ENCODE peak calls at places on chromosome 20, in seven cellular contexts. V is heart right ventricle; G is tibial nerve; I is Panc1; K is CD8-positive, alpha-beta T cell; J is body of pancreas; U is breast epithelium. B is an unnamed sample. For H3K36me3 and H3K27me3, the result is how much of the 10 kb centered on the place peaks cover.

GRCh38 chr20:11849270-11849920 is 68.3 kb upstream of the BTBD3 start:
- DNase-seq in V (no peak), G (no peak), I (no peak), K (no peak), J (no peak), U (no peak), B (no peak)

GRCh38 chr20:50151034-50151743 is 2.3 kb downstream of the PEDS1 start:
- DNase-seq in V (no peak), G (no peak), I (no peak), K (no peak), J (peak), U (no peak), B (no peak)

GRCh38 chr20:64232794-64233193 is 22.8 kb upstream of the PCMTD2 start:
- DNase-seq in V (peak), G (no peak), I (no peak), K (no peak), J (peak), U (no peak), B (no peak)

GRCh38 chr20:4681971-4682370 is 39.7 kb upstream of the PRND start:
- DNase-seq in V (no peak), G (no peak), I (no peak), K (no peak), J (no peak), U (no peak), B (no peak)

GRCh38 chr20:64184795-64185194 is 20.5 kb downstream of the MYT1 start:
- DNase-seq in V (no peak), G (no peak), I (no peak), K (no peak), J (no peak), U (no peak), B (no peak)

GRCh38 chr20:32585011-32585518 is at the start of gene NOL4L:
- DNase-seq in V (no peak), G (no peak), I (no peak), K (peak), J (no peak), U (no peak), B (no peak)

GRCh38 chr20:56628015-56628872 is 862 bp upstream of the TFAP2C start:
- DNase-seq in V (no peak), G (no peak), I (no peak), K (no peak), J (peak), U (no peak), B (no peak)

GRCh38 chr20:44424039-44424495 is 51.6 kb upstream of the TTPAL start:
- DNase-seq in V (no peak), G (no peak), I (no peak), K (no peak), J (no peak), U (no peak), B (no peak)

GRCh38 chr20:41234546-41234945 is 83.0 kb downstream of the ZHX3 start:
- DNase-seq in V (peak), G (no peak), I (no peak), K (no peak), J (no peak), U (no peak), B (no peak)

GRCh38 chr20:44651507-44652373 is at the start of gene ADA:
- DNase-seq in V (peak), G (no peak), I (no peak), K (peak), J (peak), U (no peak), B (no peak)

GRCh38 chr20:16530201-16530681 is 43.0 kb downstream of the KIF16B start:
- DNase-seq in V (no peak), G (no peak), I (peak), K (no peak), J (no peak), U (no peak), B (no peak)

GRCh38 chr20:58882704-58883089 is 30.2 kb downstream of the GNAS start:
- DNase-seq in V (no peak), G (no peak), I (no peak), K (no peak), J (no peak), U (no peak), B (no peak)

GRCh38 chr20:17439897-17440296 is 91.3 kb downstream of the BFSP1 start:
- DNase-seq in V (no peak), G (no peak), I (no peak), K (no peak), J (no peak), U (no peak), B (no peak)

GRCh38 chr20:51526105-51526470 is 16.4 kb downstream of the NFATC2 start:
- DNase-seq in V (no peak), G (no peak), I (no peak), K (no peak), J (no peak), U (no peak), B (no peak)
- H3K4me3 ChIP-seq in V (peak), G (no peak), I (no peak), K (peak), J (no peak), U (no peak), B (no peak)

DNA sequence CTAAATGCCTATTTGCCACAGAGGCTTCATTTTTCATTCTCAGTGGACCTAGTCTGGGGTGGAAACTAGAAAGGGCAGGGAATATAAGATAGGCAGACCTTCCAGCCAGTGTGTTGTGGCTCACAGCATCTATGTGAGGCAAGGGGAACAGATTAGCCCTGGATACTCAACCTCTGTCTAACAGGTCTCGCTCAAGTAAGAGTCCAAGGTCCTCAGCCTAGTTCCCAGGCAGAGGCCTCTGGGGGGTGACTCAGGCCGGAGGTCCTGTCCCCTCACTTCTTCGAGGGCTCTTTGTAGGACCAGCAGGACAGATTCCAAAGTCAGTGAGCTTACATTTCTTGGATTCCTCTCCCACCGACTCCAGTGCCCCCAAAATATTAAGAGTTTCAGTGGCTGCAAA is 106.6 kb downstream of the ZMYND8 start:
- DNase-seq in V (no peak), G (no peak), I (no peak), K (no peak), J (no peak), U (no peak), B (no peak)
- H3K36me3 ChIP-seq in V (half or more), G (under half), I (under half), K (half or more), J (under half), U (under half), B (under half)

GRCh38 chr20:48827880-48828733 is at the start of gene PREX1:
- DNase-seq in V (peak), G (peak), I (no peak), K (peak), J (peak), U (peak), B (no peak)
- H3K27me3 ChIP-seq in V (under half), G (under half), I (under half), K (under half), J (under half), U (under half), B (under half)

GRCh38 chr20:51958636-51959542 is 156.6 kb upstream of the SALL4 start:
- DNase-seq in V (no peak), G (no peak), I (no peak), K (no peak), J (no peak), U (no peak), B (no peak)
- H3K4me3 ChIP-seq in V (no peak), G (no peak), I (no peak), K (no peak), J (no peak), U (no peak), B (no peak)

DNA sequence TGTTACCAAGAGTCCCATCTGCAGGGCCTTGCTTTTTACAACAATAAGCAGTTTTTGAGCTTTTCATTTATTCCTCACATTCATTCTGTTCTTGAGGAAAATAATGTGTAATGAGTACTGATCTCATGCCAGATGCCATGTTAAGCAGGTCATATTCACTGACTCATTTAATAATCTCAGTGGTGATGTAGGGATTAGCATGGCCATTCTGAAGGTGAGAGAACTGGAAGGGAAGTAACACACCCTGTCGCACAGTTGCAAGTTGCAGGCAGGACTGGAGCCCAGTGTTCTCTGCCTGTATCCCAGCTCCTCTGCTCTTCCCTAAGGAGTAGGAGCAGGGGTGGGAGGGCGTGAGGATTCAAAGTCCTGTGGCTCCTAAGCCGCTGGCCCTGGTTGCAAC is 5.6 kb downstream of the PCIF1 start:
- DNase-seq in V (no peak), G (no peak), I (no peak), K (no peak), J (no peak), U (no peak), B (no peak)
- H3K36me3 ChIP-seq in V (half or more), G (under half), I (under half), K (half or more), J (under half), U (under half), B (under half)

GRCh38 chr20:61292391-61292790 is 40.3 kb downstream of the CDH4 start:
- DNase-seq in V (no peak), G (no peak), I (no peak), K (no peak), J (no peak), U (no peak), B (no peak)

GRCh38 chr20:61291166-61291829 is 39.2 kb downstream of the CDH4 start:
- DNase-seq in V (no peak), G (no peak), I (no peak), K (no peak), J (no peak), U (no peak), B (no peak)

GRCh38 chr20:61292821-61293612 is 41.0 kb downstream of the CDH4 start:
- DNase-seq in V (no peak), G (no peak), I (no peak), K (no peak), J (no peak), U (no peak), B (no peak)

GRCh38 chr20:61289166-61289565 is 37.1 kb downstream of the CDH4 start:
- DNase-seq in V (no peak), G (no peak), I (no peak), K (no peak), J (no peak), U (no peak), B (no peak)

GRCh38 chr20:61290721-61291120 is 38.7 kb downstream of the CDH4 start:
- DNase-seq in V (no peak), G (no peak), I (no peak), K (no peak), J (no peak), U (no peak), B (no peak)
- H3K27me3 ChIP-seq in V (under half), G (under half), I (under half), K (under half), J (under half), U (under half), B (under half)

GRCh38 chr20:1184260-1184637 is 532 bp downstream of the TMEM74B start:
- DNase-seq in V (no peak), G (no peak), I (no peak), K (no peak), J (no peak), U (no peak), B (no peak)

GRCh38 chr20:1185316-1185741 is 548 bp upstream of the TMEM74B start:
- DNase-seq in V (no peak), G (no peak), I (no peak), K (no peak), J (no peak), U (no peak), B (no peak)

GRCh38 chr20:1185781-1186334 is 1.1 kb upstream of the TMEM74B start:
- DNase-seq in V (peak), G (no peak), I (no peak), K (no peak), J (peak), U (no peak), B (no peak)

GRCh38 chr20:1183153-1183552 is 1.6 kb downstream of the TMEM74B start:
- DNase-seq in V (no peak), G (no peak), I (no peak), K (no peak), J (no peak), U (no peak), B (no peak)

GRCh38 chr20:1184638-1185315 is at the start of gene TMEM74B:
- DNase-seq in V (no peak), G (no peak), I (no peak), K (no peak), J (no peak), U (no peak), B (no peak)
- H3K4me3 ChIP-seq in V (peak), G (peak), I (peak), K (no peak), J (peak), U (peak), B (peak)

GRCh38 chr20:9390441-9390840 is 123.9 kb upstream of the LAMP5 start:
- DNase-seq in V (no peak), G (no peak), I (no peak), K (no peak), J (no peak), U (no peak), B (no peak)
- H3K36me3 ChIP-seq in V (half or more), G (under half), I (under half), K (under half), J (under half), U (under half), B (under half)

DNA sequence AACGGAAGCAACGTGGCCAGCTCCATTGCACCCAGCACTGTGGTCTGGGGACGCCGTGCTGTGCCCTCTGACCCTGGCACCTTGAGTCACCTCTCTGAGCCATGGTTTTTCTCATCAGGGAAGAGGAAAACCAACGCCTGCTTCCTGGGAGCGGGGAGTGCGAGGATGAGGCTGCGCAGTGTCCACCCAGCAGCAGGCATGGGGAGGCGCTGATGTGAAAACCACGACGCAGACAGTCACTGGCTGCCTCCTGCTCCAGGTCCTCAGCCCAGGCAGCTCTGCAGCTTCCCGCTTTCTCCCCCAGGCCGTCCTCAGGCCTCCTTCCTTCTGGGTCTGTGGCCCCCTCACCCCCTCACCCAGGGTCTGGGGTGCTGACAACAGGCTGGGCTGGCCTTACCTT is 14.0 kb downstream of the GATA5 start:
- DNase-seq in V (no peak), G (no peak), I (no peak), K (no peak), J (no peak), U (no peak), B (no peak)
- H3K27me3 ChIP-seq in V (under half), G (under half), I (under half), K (under half), J (under half), U (half or more), B (under half)

B was measured in iPS DF 6.9.